ENCODE peak calls at places on chromosome 22, in seven cellular contexts. K is endothelial cell, Y is HFFc6, N is transverse colon, G is A549, D is dorsolateral prefrontal cortex, I is PC-3. O is an unnamed sample.

GRCh38 chr22:25485626-25486545 is 78.6 kb upstream of the GRK3 start:
- DNase-seq in D (no peak), I (no peak), G (no peak), N (no peak), K (no peak), Y (no peak), O (no peak)

GRCh38 chr22:24101966-24102365 is 79.3 kb upstream of the SUSD2 start:
- DNase-seq in K (no peak), D (peak), Y (no peak), G (no peak), I (no peak), N (no peak), O (no peak)

GRCh38 chr22:47398491-47398890 is 636.0 kb downstream of the TBC1D22A start:
- DNase-seq in D (no peak), G (no peak), Y (no peak), K (no peak), N (no peak), I (no peak), O (no peak)

GRCh38 chr22:48423481-48423901 is 1404.2 kb downstream of the BRD1 start:
- DNase-seq in K (no peak), N (no peak), D (no peak), I (no peak), Y (peak), G (no peak), O (no peak)

GRCh38 chr22:44668190-44668885 is 33.7 kb upstream of the PRR5 start:
- DNase-seq in K (peak), D (no peak), Y (no peak), I (no peak), N (no peak), G (no peak), O (no peak)

GRCh38 chr22:23969071-23969470 is 2.4 kb downstream of the DDTL start:
- DNase-seq in Y (no peak), N (no peak), G (no peak), D (no peak), K (no peak), I (no peak), O (no peak)

GRCh38 chr22:44887941-44888366 is 121.9 kb downstream of the PHF21B start:
- DNase-seq in Y (no peak), I (no peak), G (no peak), D (no peak), K (no peak), N (no peak), O (no peak)

GRCh38 chr22:23098718-23099524 is 28.6 kb downstream of the GNAZ start:
- DNase-seq in I (no peak), Y (no peak), G (no peak), N (peak), D (peak), K (no peak), O (no peak)

GRCh38 chr22:46584081-46584903 is 35.9 kb upstream of the GRAMD4 start:
- DNase-seq in G (no peak), K (no peak), Y (no peak), N (no peak), I (no peak), D (no peak), O (no peak)

GRCh38 chr22:24207264-24208011 is 26.2 kb downstream of the SUSD2 start:
- DNase-seq in Y (peak), G (no peak), N (no peak), D (no peak), K (no peak), I (no peak), O (no peak)

GRCh38 chr22:31081963-31082605 is 966 bp downstream of the SMTN start:
- DNase-seq in G (no peak), I (peak), N (peak), D (no peak), Y (peak), K (no peak), O (no peak)

GRCh38 chr22:47442821-47443220 is 680.4 kb downstream of the TBC1D22A start:
- DNase-seq in D (no peak), Y (no peak), I (no peak), N (no peak), K (no peak), G (no peak), O (no peak)

GRCh38 chr22:19121631-19122142 is 525 bp downstream of the DGCR2 start:
- DNase-seq in K (peak), I (peak), D (peak), G (peak), N (peak), Y (peak), O (peak)

GRCh38 chr22:36237462-36238347 is 1.6 kb downstream of the APOL2 start:
- DNase-seq in I (peak), G (no peak), D (peak), K (no peak), Y (no peak), N (peak), O (no peak)

GRCh38 chr22:46696225-46696518 is 41.9 kb downstream of the CERK start:
- DNase-seq in D (no peak), N (no peak), K (no peak), G (no peak), I (no peak), Y (no peak), O (no peak)

GRCh38 chr22:26127126-26127525 is 42.1 kb upstream of the SEZ6L start:
- DNase-seq in D (no peak), I (no peak), K (no peak), N (no peak), Y (no peak), G (no peak), O (no peak)

GRCh38 chr22:42990131-42990838 is 24.7 kb downstream of the PACSIN2 start:
- DNase-seq in Y (peak), K (no peak), G (peak), I (peak), N (peak), D (no peak), O (no peak)

GRCh38 chr22:32957093-32957835 is 100.9 kb downstream of the SYN3 start:
- DNase-seq in N (no peak), K (no peak), I (no peak), D (no peak), G (no peak), Y (no peak), O (no peak)

GRCh38 chr22:23684051-23684450 is 6.8 kb upstream of the RGL4 start:
- DNase-seq in Y (no peak), N (no peak), I (no peak), K (no peak), D (no peak), G (no peak), O (no peak)

GRCh38 chr22:48138855-48139254 is 1376.4 kb downstream of the TBC1D22A start:
- DNase-seq in Y (no peak), D (no peak), G (peak), N (no peak), I (no peak), K (no peak), O (no peak)

GRCh38 chr22:41983516-41983915 is 14.3 kb downstream of the SEPTIN3 start:
- DNase-seq in K (no peak), N (no peak), G (no peak), I (no peak), D (no peak), Y (peak), O (no peak)

GRCh38 chr22:43094085-43094484 is 4.9 kb upstream of the TTLL1 start:
- DNase-seq in G (peak), D (no peak), I (peak), Y (peak), K (no peak), N (peak), O (no peak)

GRCh38 chr22:36612458-36612857 is 83.5 kb upstream of the EIF3D start:
- DNase-seq in Y (peak), G (no peak), N (no peak), I (peak), K (no peak), D (no peak), O (no peak)

GRCh38 chr22:47810505-47811500 is 1048.4 kb downstream of the TBC1D22A start:
- DNase-seq in I (no peak), N (no peak), D (no peak), K (no peak), Y (no peak), G (no peak), O (no peak)

GRCh38 chr22:48869788-48870187 is 957.9 kb downstream of the BRD1 start:
- DNase-seq in I (no peak), N (no peak), Y (no peak), G (no peak), D (no peak), K (no peak), O (no peak)

GRCh38 chr22:31474743-31475142 is 14.9 kb downstream of the EIF4ENIF1 start:
- DNase-seq in G (no peak), Y (peak), N (no peak), K (no peak), I (no peak), D (no peak), O (no peak)

GRCh38 chr22:29231971-29232959 is 26.6 kb downstream of the EMID1 start:
- DNase-seq in N (no peak), D (no peak), Y (no peak), K (no peak), G (no peak), I (no peak), O (no peak)

GRCh38 chr22:21816787-21817496 is 50.5 kb downstream of the MAPK1 start:
- DNase-seq in D (no peak), G (peak), I (peak), N (no peak), K (no peak), Y (peak), O (no peak)

GRCh38 chr22:29483254-29483653 is 3.2 kb downstream of the NEFH start:
- DNase-seq in D (no peak), I (no peak), Y (no peak), G (no peak), N (no peak), K (no peak), O (no peak)

GRCh38 chr22:48575567-48576332 is 1251.9 kb downstream of the BRD1 start:
- DNase-seq in I (no peak), G (no peak), D (no peak), N (no peak), K (no peak), Y (no peak), O (no peak)

GRCh38 chr22:32911526-32911925 is 110.0 kb downstream of the TIMP3 start:
- DNase-seq in G (no peak), I (no peak), D (no peak), Y (no peak), N (no peak), K (no peak), O (no peak)

GRCh38 chr22:19503869-19504268 is 20.3 kb downstream of the CLDN5 start:
- DNase-seq in N (no peak), K (peak), D (no peak), Y (no peak), I (no peak), G (no peak), O (no peak)

GRCh38 chr22:46107089-46107664 is 43.1 kb upstream of the PPARA start:
- DNase-seq in I (no peak), D (peak), K (no peak), G (no peak), N (peak), Y (no peak), O (no peak)

GRCh38 chr22:46081831-46082210 is 68.5 kb upstream of the PPARA start:
- DNase-seq in G (no peak), D (no peak), N (peak), K (no peak), I (no peak), Y (no peak), O (no peak)

GRCh38 chr22:27647540-27647939 is 154.0 kb downstream of the MN1 start:
- DNase-seq in G (no peak), Y (no peak), D (no peak), N (no peak), I (no peak), K (no peak), O (no peak)

DNA sequence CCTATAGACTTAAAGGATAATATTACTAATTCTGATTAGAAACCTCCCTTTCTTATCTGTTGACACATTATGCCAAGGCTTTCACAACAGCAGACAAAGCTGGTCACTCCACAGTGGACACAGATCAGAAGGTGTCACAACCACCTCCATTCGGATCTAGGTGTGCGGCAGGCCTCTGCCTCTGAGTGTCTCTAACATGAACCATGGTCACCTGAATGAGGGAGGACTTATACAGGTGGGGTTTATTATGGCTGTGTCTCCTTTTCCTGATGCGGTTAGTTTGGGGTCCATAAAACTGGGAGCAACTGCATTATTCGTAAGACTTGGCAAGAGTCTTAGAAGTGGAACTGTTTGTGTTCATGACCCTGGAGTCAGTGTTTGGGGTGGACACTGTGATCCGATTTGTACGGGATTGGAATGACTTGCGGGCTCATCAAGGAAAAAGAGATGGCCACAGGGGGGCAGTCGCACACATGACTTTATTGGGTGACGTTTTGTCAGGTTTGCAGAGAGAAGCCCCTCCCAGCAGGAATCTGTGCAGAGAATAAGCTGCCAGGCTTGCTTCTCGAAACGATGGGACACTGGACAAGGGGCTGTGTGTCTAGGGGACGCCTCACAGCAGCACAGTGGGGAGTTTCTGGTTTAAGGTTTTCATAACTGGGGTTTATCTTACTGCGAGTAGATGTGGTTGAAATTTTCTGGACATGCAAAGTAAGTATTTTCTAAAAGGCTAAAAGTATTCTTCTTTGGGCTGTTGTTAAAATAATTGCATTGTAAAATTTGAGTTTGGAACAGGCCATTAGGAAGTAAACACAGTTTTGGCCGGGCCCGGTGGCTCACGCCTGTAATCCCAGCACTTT is 90.6 kb downstream of the GAB4 start:
- DNase-seq in N (peak), D (peak), I (peak), K (peak), Y (peak), G (peak), O (peak)
- TF ChIP-seq CTCF in N (peak), D (peak), I (peak), K (peak), Y (peak), G (peak), O (peak)

DNA sequence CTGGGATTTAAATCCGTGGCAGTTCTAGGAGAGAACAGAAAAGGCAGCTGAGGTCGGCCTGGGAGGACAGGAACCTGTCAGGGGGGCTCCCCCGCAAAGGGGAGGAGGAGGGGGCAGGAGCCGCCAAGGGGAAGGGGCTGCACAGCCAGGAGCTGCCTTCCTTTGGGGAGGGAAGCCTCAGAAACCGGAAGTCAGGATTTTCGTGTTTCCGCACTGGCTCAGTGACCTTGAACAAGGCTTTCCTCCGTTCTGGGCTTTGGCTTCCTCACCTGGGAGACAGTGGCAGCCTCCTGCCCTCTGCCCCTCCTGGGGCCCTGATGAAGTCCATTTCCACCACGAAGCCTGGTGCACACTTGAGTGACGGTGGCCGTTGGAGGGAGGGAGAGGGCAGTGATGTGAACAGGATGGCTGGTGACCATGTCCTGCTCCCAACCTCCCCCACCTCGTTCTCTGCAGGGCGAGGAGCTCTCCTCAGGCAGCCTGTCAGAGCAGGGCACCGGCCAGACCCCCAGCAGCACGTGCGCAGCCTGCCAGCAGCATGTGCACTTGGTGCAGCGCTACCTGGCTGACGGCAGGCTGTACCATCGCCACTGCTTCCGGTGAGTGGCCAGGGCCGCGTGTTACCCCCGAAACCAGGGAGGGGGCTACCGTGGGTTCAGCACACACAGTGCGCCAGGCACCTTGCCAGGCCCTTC is 12.6 kb downstream of the MICALL1 start:
- DNase-seq in Y (no peak), I (no peak), N (no peak), D (no peak), K (peak), G (no peak), O (no peak)
- TF ChIP-seq CTCF in Y (no peak), I (no peak), N (no peak), D (no peak), K (no peak), G (no peak), O (no peak)

GRCh38 chr22:17247832-17248231 is 28.6 kb upstream of the ADA2 start:
- DNase-seq in G (no peak), Y (no peak), D (no peak), N (no peak), K (no peak), I (no peak), O (no peak)

GRCh38 chr22:17250380-17251129 is 31.3 kb upstream of the ADA2 start:
- DNase-seq in I (no peak), Y (no peak), G (no peak), N (no peak), D (no peak), K (no peak), O (no peak)
- TF ChIP-seq CTCF in I (no peak), Y (no peak), G (no peak), N (no peak), D (no peak), K (no peak), O (no peak)

DNA sequence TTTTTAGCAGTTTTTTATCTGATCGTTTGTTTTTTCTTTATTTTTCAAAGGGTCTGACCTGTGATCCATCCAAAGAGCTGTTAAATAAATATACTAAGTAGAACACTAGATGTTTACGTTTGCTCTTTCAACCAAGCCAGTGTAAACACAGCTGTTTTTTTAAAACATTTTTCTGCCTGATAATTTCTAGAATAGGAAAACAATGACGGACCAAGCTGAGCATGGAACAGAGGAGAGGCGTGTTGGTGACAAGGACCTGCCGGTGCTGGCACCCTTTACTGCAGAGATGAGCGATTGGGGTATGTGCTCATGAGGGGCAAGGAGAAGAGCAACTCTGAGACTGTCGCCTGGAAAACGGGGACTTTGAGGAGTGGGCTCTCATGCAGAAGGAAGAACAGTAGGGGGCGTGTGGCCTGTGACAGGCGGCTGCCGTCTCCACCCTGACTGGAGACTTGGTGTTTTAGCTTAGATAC is 28.6 kb upstream of the PANX2 start:
- DNase-seq in G (no peak), I (no peak), K (peak), Y (no peak), D (no peak), N (no peak), O (peak)
- TF ChIP-seq CTCF in G (no peak), I (peak), K (no peak), Y (peak), D (no peak), N (no peak), O (peak)

GRCh38 chr22:50545522-50546325 is at the start of gene KLHDC7B:
- DNase-seq in D (no peak), N (no peak), I (no peak), G (no peak), Y (no peak), K (no peak), O (no peak)
- TF ChIP-seq CTCF in D (no peak), N (no peak), I (no peak), G (no peak), Y (peak), K (no peak), O (no peak)

GRCh38 chr22:40240160-40240559 is 62.4 kb downstream of the TNRC6B start:
- DNase-seq in K (no peak), N (no peak), D (no peak), G (no peak), Y (no peak), I (no peak), O (no peak)

GRCh38 chr22:40238425-40239344 is 61.0 kb downstream of the TNRC6B start:
- DNase-seq in N (no peak), Y (peak), I (peak), D (no peak), K (no peak), G (peak), O (no peak)

GRCh38 chr22:40239345-40239683 is 61.6 kb downstream of the TNRC6B start:
- DNase-seq in K (no peak), G (no peak), Y (no peak), D (no peak), N (no peak), I (no peak), O (no peak)

GRCh38 chr22:40240671-40241070 is 62.9 kb downstream of the TNRC6B start:
- DNase-seq in K (no peak), D (no peak), G (no peak), N (no peak), I (peak), Y (no peak), O (no peak)

GRCh38 chr22:40241200-40241763 is 63.6 kb downstream of the TNRC6B start:
- DNase-seq in I (no peak), Y (no peak), K (no peak), G (no peak), N (no peak), D (no peak), O (no peak)
- TF ChIP-seq CTCF in I (no peak), Y (no peak), K (no peak), G (no peak), N (no peak), D (no peak), O (no peak)

GRCh38 chr22:35024364-35024692 is 41.6 kb upstream of the ISX start:
- DNase-seq in D (no peak), Y (no peak), G (no peak), N (no peak), K (no peak), I (no peak), O (no peak)
- TF ChIP-seq CTCF in D (no peak), Y (peak), G (no peak), N (peak), K (peak), I (no peak), O (peak)

GRCh38 chr22:20567993-20568417 is 60.6 kb downstream of the MED15 start:
- DNase-seq in N (no peak), Y (peak), K (no peak), D (peak), G (peak), I (peak), O (no peak)
- TF ChIP-seq CTCF in N (no peak), Y (peak), K (no peak), D (peak), G (peak), I (peak), O (peak)

GRCh38 chr22:16933274-16933923 is 74.6 kb downstream of the GAB4 start:
- DNase-seq in N (no peak), D (no peak), I (no peak), Y (no peak), K (no peak), G (no peak), O (no peak)

GRCh38 chr22:16933924-16934282 is 74.1 kb downstream of the GAB4 start:
- DNase-seq in K (no peak), I (no peak), G (no peak), Y (no peak), D (no peak), N (no peak), O (no peak)

GRCh38 chr22:16936625-16937024 is 71.4 kb downstream of the GAB4 start:
- DNase-seq in D (no peak), Y (no peak), N (no peak), I (no peak), G (no peak), K (no peak), O (no peak)

GRCh38 chr22:16935209-16935608 is 72.8 kb downstream of the GAB4 start:
- DNase-seq in Y (no peak), I (no peak), K (no peak), D (no peak), G (no peak), N (no peak), O (no peak)

GRCh38 chr22:16932577-16932976 is 75.4 kb downstream of the GAB4 start:
- DNase-seq in I (no peak), N (no peak), D (peak), K (no peak), Y (no peak), G (peak), O (no peak)
- TF ChIP-seq CTCF in I (no peak), N (no peak), D (peak), K (no peak), Y (peak), G (no peak), O (no peak)